ENCODE peak calls at places on chromosomes 4 and X, in four cellular contexts. B, O, D and M are unnamed samples.
A peak's percentile ranks its signal among the peaks of the same experiment; 100 is the strongest.

GRCh38 chr4:3864736-3865721 is 98.8 kb downstream of the ADRA2C start:
- DNase-seq in B (no peak), O (no peak), D (no peak), M (no peak)

GRCh38 chr4:147447820-147448219 is 33.1 kb upstream of the EDNRA start:
- DNase-seq in B (no peak), O (no peak), D (no peak), M (peak; percentile 12)

GRCh38 chr4:22491939-22492338 is 23.9 kb downstream of the ADGRA3 start:
- DNase-seq in B (no peak), O (no peak), D (no peak), M (no peak)

GRCh38 chrX:110944793-110945466 is 149.3 kb upstream of the CHRDL1 start:
- DNase-seq in B (no peak), O (no peak), D (no peak), M (no peak)

GRCh38 chrX:68915778-68916177 is 87.0 kb downstream of the EFNB1 start:
- DNase-seq in B (no peak), O (no peak), D (no peak), M (no peak)

GRCh38 chr4:7303561-7303960 is 111.2 kb downstream of the SORCS2 start:
- DNase-seq in B (no peak), O (no peak), D (no peak), M (no peak)

GRCh38 chrX:81120936-81121351 is 80.8 kb downstream of the HMGN5 start:
- DNase-seq in B (peak; percentile 59), O (peak; percentile 14), D (peak; percentile 33), M (peak; percentile 29)

GRCh38 chr4:52846502-52846901 is 15.6 kb upstream of the RASL11B start:
- DNase-seq in B (no peak), O (no peak), D (no peak), M (no peak)

GRCh38 chrX:9829308-9830267 is 43.4 kb downstream of the SHROOM2 start:
- DNase-seq in B (peak; percentile 56), O (peak; percentile 92), D (no peak), M (peak; percentile 86)

GRCh38 chrX:6095469-6095868 is 133.2 kb downstream of the NLGN4X start:
- DNase-seq in B (no peak), O (no peak), D (no peak), M (no peak)
- H3K4me3 ChIP-seq in B (no peak overlapping the region), O (no peak overlapping the region), D (no peak overlapping the region), M (no peak overlapping the region)

GRCh38 chrX:7146703-7147430 is 645 bp upstream of the STS start:
- DNase-seq in B (peak; percentile 38), O (no peak), D (no peak), M (no peak)
- TF ChIP-seq CTCF in B (no peak), O (no peak), D (no peak), M (no peak)

DNA sequence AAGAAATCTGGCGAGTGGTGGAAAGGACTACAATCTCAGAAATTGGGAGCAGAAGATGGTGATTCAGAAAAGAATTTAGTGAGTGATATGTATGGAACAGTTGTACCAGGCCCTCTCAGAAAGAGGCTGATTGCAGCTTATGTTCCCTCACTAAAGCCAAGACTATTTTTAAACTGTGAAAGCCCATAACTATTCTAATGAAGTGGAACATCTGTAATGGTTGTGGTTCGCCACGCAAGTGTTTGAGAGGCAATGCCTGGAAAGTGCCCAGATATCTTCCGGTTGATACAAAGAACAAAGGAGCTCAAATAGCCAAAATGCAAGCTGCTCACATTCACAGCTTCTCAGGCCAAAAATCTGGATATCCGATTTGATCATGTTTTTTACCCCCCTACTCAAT is 1250.7 kb downstream of the RAPGEF2 start:
- DNase-seq in B (no peak), O (no peak), D (no peak), M (no peak)
- H3K4me3 ChIP-seq in B (no peak overlapping the region), O (no peak overlapping the region), D (no peak overlapping the region), M (no peak overlapping the region)

GRCh38 chr4:19969492-19969891 is 282.2 kb upstream of the SLIT2 start:
- DNase-seq in B (no peak), O (no peak), D (no peak), M (no peak)
- TF ChIP-seq CTCF in B (peak; percentile 26), O (no peak), D (no peak), M (peak; percentile 11)

DNA sequence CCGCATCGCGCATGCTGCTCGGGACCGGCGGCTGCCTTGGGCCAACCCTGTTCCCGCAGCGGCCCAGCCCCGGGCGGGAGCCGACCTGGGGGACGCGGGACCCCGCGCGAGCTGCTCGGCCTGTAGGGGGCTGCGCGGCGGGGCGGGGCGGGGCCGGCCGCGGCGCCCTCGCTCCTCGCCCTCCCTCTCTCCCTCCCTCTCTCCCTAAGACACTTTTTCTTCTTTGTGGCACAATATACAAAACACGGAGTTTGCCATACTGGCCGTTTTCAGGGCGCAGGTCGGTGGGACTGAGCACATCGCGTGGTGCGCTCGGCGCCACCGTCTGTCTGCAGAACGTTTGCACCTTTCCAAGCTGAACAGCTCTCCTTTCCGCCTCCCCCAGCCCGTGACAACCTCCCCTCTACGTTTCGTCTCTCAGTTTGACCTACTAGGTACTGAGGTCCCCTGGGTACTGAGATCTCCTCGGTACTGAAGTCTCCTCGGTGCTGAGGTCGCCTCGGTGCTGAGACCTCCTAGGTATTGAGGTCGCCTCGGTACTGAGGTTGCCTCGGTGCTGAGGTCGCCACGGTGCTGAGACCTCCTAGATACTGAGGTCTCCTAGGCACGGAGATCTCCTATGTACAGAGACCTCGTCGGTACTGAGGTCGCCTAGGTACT is 261.1 kb upstream of the PLCXD1 start:
- DNase-seq in B (no peak), O (no peak), D (peak; percentile 2), M (no peak)
- H3K4me3 ChIP-seq in B (no peak overlapping the region), O (no peak overlapping the region), D (peak overlapping the region; percentile 41), M (peak overlapping the region; percentile 49)

DNA sequence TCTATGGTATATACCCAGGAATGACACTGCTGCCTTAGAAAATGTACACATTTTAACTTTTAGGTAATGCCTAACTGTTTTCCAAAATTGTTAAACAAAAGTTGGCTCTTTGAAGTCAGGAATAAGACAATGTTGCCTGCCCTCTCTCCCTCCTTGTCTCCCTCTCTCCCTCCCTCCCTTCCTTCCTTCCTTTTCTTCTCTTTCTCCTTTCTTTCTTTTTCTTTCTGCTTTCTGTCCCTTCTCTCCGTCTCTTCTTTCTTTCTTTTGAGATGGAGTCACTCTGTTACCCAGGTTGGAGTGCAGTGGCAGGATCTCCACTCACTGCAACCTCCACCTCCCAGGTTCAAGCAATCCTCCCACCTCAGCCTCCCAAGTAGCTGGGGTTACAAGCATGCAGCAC is 4.6 kb upstream of the TMA16 start:
- DNase-seq in B (no peak), O (no peak), D (no peak), M (no peak)
- TF ChIP-seq CTCF in B (no peak), O (no peak), D (no peak), M (no peak)